ENCODE peak calls at places on chromosomes 3 and 15, in four cellular contexts. Y is AG09319, I is RPMI8226, N is ascending aorta. K is an unnamed sample.

GRCh38 chr3:131549340-131549739 is 46.6 kb upstream of the MRPL3 start:
- DNase-seq in Y (no peak), N (no peak), I (peak), K (no peak)

GRCh38 chr15:57112178-57112577 is 193.7 kb downstream of the TCF12 start:
- DNase-seq in Y (no peak), I (no peak), N (no peak), K (no peak)

GRCh38 chr15:89428246-89428645 is 68.1 kb downstream of the RHCG start:
- DNase-seq in I (no peak), N (no peak), Y (no peak), K (no peak)

GRCh38 chr15:82850242-82850591 is 40.8 kb downstream of the WHAMM start:
- DNase-seq in N (no peak), I (no peak), Y (no peak), K (no peak)

GRCh38 chr15:93109370-93110105 is 20.5 kb upstream of the RGMA start:
- DNase-seq in I (no peak), N (no peak), Y (no peak), K (no peak)

GRCh38 chr3:125381743-125382142 is 6.6 kb upstream of the ZNF148 start:
- DNase-seq in Y (no peak), I (peak), N (no peak), K (peak)

GRCh38 chr3:65596511-65597224 is 442.1 kb downstream of the MAGI1 start:
- DNase-seq in Y (no peak), N (no peak), I (no peak), K (no peak)

GRCh38 chr3:36792342-36792741 is 28.0 kb upstream of the DCLK3 start:
- DNase-seq in N (no peak), Y (no peak), I (peak), K (no peak)